ENCODE peak calls at places on chromosomes 11 and 22, in four cellular contexts. I is GM12891, O is K562, F is GM12878. Q is an unnamed sample.

GRCh38 chr11:109794501-109794900 is 298.7 kb upstream of the ZC3H12C start:
- DNase-seq in I (no peak), O (no peak), F (no peak), Q (no peak)

GRCh38 chr11:368414-369335 is 624 bp upstream of the B4GALNT4 start:
- DNase-seq in I (peak; percentile 22), O (peak; percentile 37), F (no peak), Q (no peak)

GRCh38 chr22:46674367-46674781 is 54.2 kb downstream of the GRAMD4 start:
- DNase-seq in I (peak; percentile 71), O (no peak), F (no peak), Q (peak; percentile 86)

GRCh38 chr22:25483931-25484330 is 80.5 kb upstream of the GRK3 start:
- DNase-seq in I (no peak), O (no peak), F (no peak), Q (no peak)

GRCh38 chr11:107849791-107850190 is 8.8 kb downstream of the SLC35F2 start:
- DNase-seq in I (no peak), O (no peak), F (no peak), Q (no peak)

GRCh38 chr11:72321381-72321996 is 77.5 kb upstream of the PHOX2A start:
- DNase-seq in I (no peak), O (peak; percentile 91), F (no peak), Q (no peak)

GRCh38 chr11:74460065-74460464 is 7.3 kb downstream of the KCNE3 start:
- DNase-seq in I (no peak), O (peak; percentile 59), F (no peak), Q (no peak)

GRCh38 chr11:88478136-88478785 is 140.7 kb upstream of the CTSC start:
- DNase-seq in I (no peak), O (no peak), F (no peak), Q (no peak)

GRCh38 chr11:26231252-26231661 is 100.7 kb upstream of the ANO3 start:
- DNase-seq in I (no peak), O (no peak), F (no peak), Q (no peak)

GRCh38 chr22:29208879-29209623 is 3.4 kb downstream of the EMID1 start:
- DNase-seq in I (no peak), O (no peak), F (peak; percentile 25), Q (no peak)
- TF ChIP-seq SPI1 in I (no peak), O (no peak), F (no peak), Q (no peak)

GRCh38 chr11:119346605-119347004 is at the start of gene MFRP:
- DNase-seq in I (no peak), O (no peak), F (no peak), Q (no peak)
- TF ChIP-seq SPI1 in I (no peak), O (no peak), F (no peak), Q (no peak)

GRCh38 chr11:83151274-83151977 is 5.5 kb upstream of the PCF11 start:
- DNase-seq in I (no peak), O (peak; percentile 87), F (no peak), Q (no peak)
- TF ChIP-seq SPI1 in I (no peak), O (no peak), F (no peak), Q (no peak)

DNA sequence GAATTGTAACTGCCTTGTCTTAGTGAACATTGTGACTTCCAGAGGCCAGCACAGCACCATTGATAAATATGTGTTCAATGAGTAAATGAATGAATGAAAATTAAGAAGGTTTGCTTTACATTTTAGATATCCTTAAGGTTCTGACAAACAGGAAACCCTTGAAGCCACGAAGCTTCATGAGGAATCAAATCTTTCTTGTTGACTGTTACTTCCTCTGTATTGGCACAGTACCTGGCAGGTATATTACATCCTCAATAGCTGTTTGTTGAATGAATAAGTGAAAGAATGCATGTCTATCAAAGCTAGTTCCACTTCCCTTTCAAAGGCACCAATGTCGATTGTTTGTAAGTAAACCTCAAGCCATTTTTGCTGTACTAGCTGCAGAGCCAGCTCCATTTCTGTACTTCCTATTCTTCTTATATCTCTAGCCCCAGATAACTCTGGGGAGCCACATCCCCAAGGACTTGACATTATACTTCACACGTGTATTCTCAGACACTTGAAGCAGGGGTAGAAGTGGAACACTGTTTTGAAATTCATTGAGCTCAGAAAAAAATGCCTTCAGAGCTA is 140.3 kb upstream of the RAG2 start:
- DNase-seq in I (no peak), O (no peak), F (no peak), Q (no peak)
- TF ChIP-seq SPI1 in I (peak; percentile 82), O (no peak), F (peak; percentile 78), Q (no peak)

GRCh38 chr11:119478711-119479285 is 55.8 kb upstream of the THY1 start:
- DNase-seq in I (no peak), O (no peak), F (no peak), Q (no peak)
- TF ChIP-seq SPI1 in I (no peak), O (no peak), F (no peak), Q (no peak)

GRCh38 chr11:11178671-11179070 is 174.4 kb downstream of the CSNK2A3 start:
- DNase-seq in I (no peak), O (no peak), F (no peak), Q (no peak)
- TF ChIP-seq SPI1 in I (no peak), O (no peak), F (no peak), Q (no peak)

GRCh38 chr11:35139883-35140282 is 912 bp downstream of the CD44 start:
- DNase-seq in I (no peak), O (no peak), F (no peak), Q (no peak)
- TF ChIP-seq SPI1 in I (no peak), O (no peak), F (no peak), Q (no peak)

GRCh38 chr22:36423461-36424404 is 36.0 kb upstream of the MYH9 start:
- DNase-seq in I (no peak), O (peak; percentile 75), F (no peak), Q (peak; percentile 86)
- TF ChIP-seq SPI1 in I (no peak), O (peak; percentile 12), F (no peak), Q (no peak)

GRCh38 chr22:48366056-48366455 is 1461.6 kb downstream of the BRD1 start:
- DNase-seq in I (no peak), O (no peak), F (no peak), Q (no peak)
- TF ChIP-seq SPI1 in I (no peak), O (no peak), F (no peak), Q (no peak)

GRCh38 chr11:69024509-69024908 is 11.5 kb upstream of the MRGPRF start:
- DNase-seq in I (no peak), O (no peak), F (no peak), Q (no peak)
- TF ChIP-seq SPI1 in I (no peak), O (no peak), F (peak; percentile 6), Q (no peak)

Q was measured in HL-60.